ENCODE peak calls at places on chromosomes 6 and 20, in eight cellular contexts. A, R, Q, K, M, N, I and U are unnamed samples.

GRCh38 chr20:64103871-64104666 is 3.3 kb downstream of the NPBWR2 start:
- DNase-seq in I (peak), M (peak), Q (no peak), K (no peak), N (no peak), R (peak), A (peak), U (no peak)

GRCh38 chr20:8116067-8116811 is 15.8 kb upstream of the PLCB1 start:
- DNase-seq in K (no peak), Q (peak), A (no peak), M (no peak), I (no peak), R (no peak), N (no peak), U (no peak)

GRCh38 chr6:164322533-164322932 is 908.0 kb downstream of the QKI start:
- DNase-seq in K (no peak), M (no peak), I (no peak), R (no peak), A (no peak), N (no peak), Q (peak), U (no peak)

GRCh38 chr6:22600059-22600458 is 30.7 kb downstream of the HDGFL1 start:
- DNase-seq in Q (no peak), M (no peak), I (no peak), N (no peak), K (no peak), R (no peak), A (no peak), U (no peak)

GRCh38 chr6:67496191-67496590 is 1138.9 kb upstream of the ADGRB3 start:
- DNase-seq in I (no peak), M (no peak), A (no peak), N (no peak), R (no peak), Q (no peak), K (no peak), U (no peak)

GRCh38 chr6:104527311-104527710 is 332.4 kb downstream of the HACE1 start:
- DNase-seq in M (no peak), K (no peak), N (no peak), Q (no peak), R (no peak), A (no peak), I (no peak), U (no peak)

GRCh38 chr6:79001415-79001814 is 76.6 kb downstream of the PHIP start:
- DNase-seq in I (no peak), M (no peak), Q (no peak), R (no peak), N (no peak), K (no peak), A (no peak), U (no peak)

GRCh38 chr20:58650181-58650775 is 805 bp upstream of the STX16 start:
- DNase-seq in N (no peak), I (no peak), K (no peak), A (peak), R (peak), Q (no peak), M (peak), U (no peak)

GRCh38 chr6:120056085-120056484 is 706.5 kb upstream of the MAN1A1 start:
- DNase-seq in M (no peak), K (no peak), A (peak), Q (no peak), R (no peak), N (no peak), I (no peak), U (no peak)

GRCh38 chr20:56469077-56469449 is 636 bp downstream of the RTF2 start:
- DNase-seq in K (no peak), N (no peak), M (no peak), I (no peak), R (no peak), Q (no peak), A (no peak), U (no peak)

GRCh38 chr20:41047975-41048305 is 19.3 kb downstream of the TOP1 start:
- DNase-seq in Q (no peak), R (no peak), N (no peak), I (no peak), K (no peak), M (no peak), A (no peak), U (no peak)

GRCh38 chr6:158548418-158549161 is 11.3 kb upstream of the TMEM181 start:
- DNase-seq in N (no peak), R (no peak), M (peak), A (no peak), K (no peak), Q (no peak), I (no peak), U (no peak)

GRCh38 chr20:13220194-13220856 is 749 bp upstream of the ISM1 start:
- DNase-seq in I (peak), A (peak), Q (peak), M (peak), R (peak), K (no peak), N (no peak), U (peak)

GRCh38 chr20:58359441-58359840 is 29.6 kb upstream of the VAPB start:
- DNase-seq in N (no peak), I (no peak), R (no peak), M (no peak), A (no peak), Q (no peak), K (no peak), U (no peak)

GRCh38 chr6:44056392-44057237 is 70.6 kb downstream of the MRPL14 start:
- DNase-seq in N (no peak), I (peak), A (no peak), R (no peak), K (no peak), M (no peak), Q (peak), U (no peak)

GRCh38 chr6:6927437-6928361 is 180.1 kb upstream of the RREB1 start:
- DNase-seq in M (peak), Q (no peak), K (no peak), I (no peak), N (no peak), A (peak), R (no peak), U (no peak)

GRCh38 chr6:67633058-67633457 is 1002.0 kb upstream of the ADGRB3 start:
- DNase-seq in K (no peak), I (no peak), A (no peak), M (no peak), R (no peak), N (no peak), Q (no peak), U (no peak)

GRCh38 chr6:129047834-129048233 is 164.9 kb downstream of the LAMA2 start:
- DNase-seq in K (no peak), A (no peak), Q (no peak), M (no peak), R (no peak), I (no peak), N (no peak), U (no peak)

GRCh38 chr6:163878656-163879055 is 464.1 kb downstream of the QKI start:
- DNase-seq in R (no peak), I (no peak), M (no peak), Q (no peak), A (no peak), K (no peak), N (no peak), U (no peak)

GRCh38 chr20:9617062-9617461 is 102.7 kb downstream of the LAMP5 start:
- DNase-seq in N (peak), I (peak), R (no peak), K (no peak), Q (peak), A (peak), M (peak), U (peak)

GRCh38 chr6:116268589-116269293 is 11.0 kb downstream of the TSPYL1 start:
- DNase-seq in N (peak), I (no peak), A (no peak), M (no peak), Q (peak), K (no peak), R (no peak), U (no peak)

GRCh38 chr6:290111-290932 is 2.0 kb upstream of the DUSP22 start:
- DNase-seq in K (peak), A (peak), N (no peak), M (no peak), I (no peak), Q (no peak), R (no peak), U (no peak)

GRCh38 chr20:61976650-61977332 is 88.9 kb downstream of the TAF4 start:
- DNase-seq in N (no peak), M (no peak), Q (no peak), K (no peak), R (no peak), I (no peak), A (no peak), U (no peak)

GRCh38 chr6:75893776-75894152 is 144.7 kb downstream of the MYO6 start:
- DNase-seq in K (no peak), R (no peak), I (no peak), Q (no peak), A (no peak), N (no peak), M (no peak), U (no peak)

GRCh38 chr20:50630578-50631263 is 60.6 kb downstream of the RIPOR3 start:
- DNase-seq in Q (no peak), R (no peak), N (no peak), I (no peak), A (no peak), K (no peak), M (no peak), U (no peak)

GRCh38 chr6:159756508-159756907 is 5.3 kb upstream of the ACAT2 start:
- DNase-seq in N (no peak), R (no peak), A (no peak), Q (no peak), I (no peak), K (no peak), M (no peak), U (no peak)

GRCh38 chr6:155317186-155317585 is 2.9 kb upstream of the TFB1M start:
- DNase-seq in A (no peak), Q (no peak), I (no peak), N (no peak), K (no peak), M (no peak), R (no peak), U (no peak)

GRCh38 chr6:170098428-170099170 is 192.3 kb downstream of the DLL1 start:
- DNase-seq in R (peak), K (no peak), M (peak), N (no peak), Q (no peak), I (peak), A (peak), U (no peak)

GRCh38 chr6:99333068-99333467 is 16.4 kb downstream of the FAXC start:
- DNase-seq in A (no peak), M (no peak), K (peak), R (no peak), Q (no peak), N (no peak), I (no peak), U (no peak)

GRCh38 chr6:56850618-56851017 is 104.3 kb upstream of the BEND6 start:
- DNase-seq in R (no peak), K (no peak), M (no peak), Q (no peak), A (no peak), I (no peak), N (no peak), U (no peak)

GRCh38 chr6:158468666-158469065 is 91.2 kb upstream of the TMEM181 start:
- DNase-seq in K (no peak), M (no peak), N (no peak), Q (no peak), R (no peak), I (peak), A (no peak), U (no peak)

GRCh38 chr20:54772931-54773642 is 297.7 kb downstream of the DOK5 start:
- DNase-seq in R (no peak), I (no peak), N (no peak), Q (no peak), M (no peak), K (no peak), A (no peak), U (no peak)

GRCh38 chr20:11652128-11652527 is 265.6 kb upstream of the BTBD3 start:
- DNase-seq in Q (no peak), A (no peak), N (no peak), M (no peak), R (no peak), I (no peak), K (no peak), U (no peak)

GRCh38 chr6:112033824-112034223 is 20.1 kb upstream of the CCN6 start:
- DNase-seq in A (no peak), R (no peak), M (no peak), K (no peak), I (no peak), Q (no peak), N (no peak), U (no peak)

GRCh38 chr6:87214831-87215230 is 59.5 kb downstream of the ZNF292 start:
- DNase-seq in A (no peak), K (no peak), M (no peak), Q (no peak), I (no peak), R (no peak), N (no peak), U (no peak)
- TF ChIP-seq POLR2AphosphoS5 in A (no peak), K (no peak), M (no peak), Q (no peak), I (no peak), R (no peak), N (no peak), U (no peak)

GRCh38 chr6:31065556-31065955 is 46.8 kb downstream of the C6orf15 start:
- DNase-seq in A (no peak), M (no peak), N (no peak), I (no peak), Q (no peak), K (no peak), R (no peak), U (no peak)
- TF ChIP-seq CTCF in A (no peak), M (no peak), N (no peak), I (no peak), Q (no peak), K (no peak), R (no peak), U (no peak)

DNA sequence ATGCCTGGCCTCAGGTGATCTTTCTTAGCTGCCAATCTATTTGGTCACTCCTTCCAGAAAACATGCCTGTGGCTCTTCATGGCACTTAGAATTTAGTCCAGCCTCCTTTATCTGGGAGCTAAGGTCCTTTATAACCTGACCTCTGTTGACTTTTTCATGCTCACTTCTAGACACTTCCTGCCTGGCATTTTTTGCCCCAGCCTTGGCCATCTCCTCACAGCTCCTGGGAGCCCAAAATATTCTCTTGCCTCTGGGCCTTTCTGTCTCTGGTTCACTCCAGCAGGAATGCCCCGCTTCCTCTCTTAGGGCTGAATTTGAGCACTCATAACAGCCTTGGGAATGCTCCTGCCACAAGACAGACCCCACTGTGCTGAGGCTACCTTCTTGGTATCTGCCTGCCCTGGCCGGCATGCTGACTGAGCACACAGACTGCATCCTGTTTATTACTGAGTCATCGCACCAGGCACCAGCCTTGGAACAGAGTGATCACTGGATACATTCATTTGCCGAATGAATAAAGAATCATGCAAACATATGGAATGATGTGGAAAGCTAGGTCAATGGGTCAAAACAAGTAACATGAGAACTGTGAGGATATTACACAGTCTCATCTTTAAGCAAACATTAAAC is 5.8 kb upstream of the EEF1E1 start:
- DNase-seq in N (peak), M (no peak), R (no peak), I (no peak), K (no peak), A (no peak), Q (peak), U (no peak)
- TF ChIP-seq POLR2A in N (no peak), M (no peak), R (no peak), I (no peak), K (no peak), A (no peak), Q (no peak), U (no peak)

GRCh38 chr6:18495236-18495635 is 108.1 kb downstream of the RNF144B start:
- DNase-seq in N (no peak), I (no peak), Q (no peak), R (no peak), K (no peak), A (no peak), M (no peak), U (no peak)
- TF ChIP-seq POLR2AphosphoS5 in N (no peak), I (no peak), Q (no peak), R (no peak), K (no peak), A (no peak), M (no peak), U (no peak)

GRCh38 chr20:39632176-39632575 is 670.0 kb downstream of the DHX35 start:
- DNase-seq in I (no peak), K (no peak), A (no peak), R (no peak), Q (no peak), N (no peak), M (no peak), U (no peak)

GRCh38 chr20:39632757-39633156 is 670.6 kb downstream of the DHX35 start:
- DNase-seq in I (no peak), M (no peak), Q (no peak), A (no peak), R (no peak), K (no peak), N (no peak), U (no peak)

GRCh38 chr20:39633689-39634088 is 671.5 kb downstream of the DHX35 start:
- DNase-seq in I (no peak), A (no peak), N (no peak), Q (no peak), R (no peak), M (no peak), K (no peak), U (no peak)

GRCh38 chr20:39630215-39630614 is 668.1 kb downstream of the DHX35 start:
- DNase-seq in Q (no peak), I (no peak), R (no peak), A (no peak), N (no peak), M (no peak), K (no peak), U (no peak)

GRCh38 chr20:39631557-39631956 is 669.4 kb downstream of the DHX35 start:
- DNase-seq in M (no peak), I (no peak), K (no peak), Q (no peak), N (no peak), A (no peak), R (no peak), U (no peak)
- TF ChIP-seq CTCF in M (no peak), I (no peak), K (no peak), Q (no peak), N (no peak), A (no peak), R (no peak), U (no peak)

GRCh38 chr20:31675828-31676533 is 38.3 kb downstream of the COX4I2 start:
- DNase-seq in A (no peak), I (no peak), N (no peak), R (no peak), M (no peak), Q (peak), K (no peak), U (no peak)
- TF ChIP-seq POLR2A in A (no peak), I (no peak), N (no peak), R (no peak), M (no peak), Q (no peak), K (no peak), U (no peak)

DNA sequence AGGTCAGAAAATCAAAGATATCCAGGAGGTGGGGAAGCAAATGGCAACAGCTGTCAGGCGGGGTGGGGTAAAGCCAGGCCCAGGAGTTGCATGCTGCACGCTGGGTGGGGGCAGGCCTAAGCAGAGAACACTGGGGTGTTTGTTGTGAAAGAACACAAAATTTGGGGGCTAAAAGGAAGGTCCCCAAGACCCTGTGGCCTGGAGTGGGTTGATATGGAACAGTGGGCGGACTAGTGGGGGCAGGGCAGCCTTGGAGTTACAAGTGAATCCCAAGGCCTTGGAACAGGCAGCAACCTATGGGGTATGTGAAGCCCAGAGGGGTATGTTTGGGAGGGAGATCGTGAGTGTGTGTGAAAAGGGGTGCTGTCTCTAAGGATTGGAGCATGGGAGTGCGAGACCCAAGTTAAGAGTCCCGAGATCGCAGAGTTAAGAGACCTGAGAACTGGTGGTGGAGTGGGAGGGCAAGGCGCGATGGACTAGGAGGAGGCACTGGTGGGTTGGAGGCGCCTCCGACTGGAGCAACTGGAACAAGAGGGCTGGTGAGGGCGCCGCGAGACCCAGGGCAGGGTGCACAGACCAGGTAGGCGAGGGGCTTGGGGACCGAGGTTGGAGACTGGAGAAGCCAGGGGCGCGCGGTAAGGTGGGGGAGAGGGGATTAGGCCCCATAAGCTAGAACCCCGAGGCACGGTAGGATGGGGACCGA is 658 bp downstream of the CUL7 start:
- DNase-seq in R (no peak), A (no peak), M (no peak), I (peak), K (no peak), N (no peak), Q (peak), U (no peak)
- TF ChIP-seq POLR2AphosphoS5 in R (no peak), A (no peak), M (no peak), I (no peak), K (no peak), N (no peak), Q (no peak), U (no peak)

DNA sequence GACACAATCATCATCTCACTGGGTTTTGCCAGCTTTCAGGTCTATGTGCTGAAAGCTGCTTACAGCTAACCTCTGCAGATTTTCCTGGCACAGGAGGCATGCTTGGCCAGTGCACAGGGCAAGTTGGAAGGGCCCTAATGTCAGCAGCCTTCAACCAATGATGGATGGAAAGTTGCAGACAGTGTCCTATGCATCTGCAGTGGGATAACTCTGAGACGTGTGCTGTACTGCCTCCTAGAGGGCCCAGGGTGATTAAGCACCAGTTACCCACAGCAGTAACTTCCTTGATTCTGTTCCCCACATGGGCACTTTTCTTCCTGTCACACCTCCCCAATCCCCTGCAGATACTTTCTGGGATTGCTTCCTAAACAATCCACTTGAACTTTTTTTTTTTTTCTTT is 38.6 kb downstream of the OVOL2 start:
- DNase-seq in M (no peak), I (no peak), Q (no peak), A (no peak), K (no peak), N (no peak), R (no peak), U (no peak)
- TF ChIP-seq CTCF in M (no peak), I (peak), Q (peak), A (peak), K (peak), N (peak), R (no peak), U (no peak)